ENCODE peak calls at places on chromosomes 16 and 17, in ten cellular contexts. Z is neural progenitor cell, O is fibroblast of lung, N is tibial artery, Q is mucosa of descending colon, A is esophagus squamous epithelium, B is heart right ventricle, C is ascending aorta, R is heart left ventricle, L is adrenal gland. V is an unnamed sample. For H3K36me3 and H3K4me1, the result is how much of the 10 kb centered on the place peaks cover.

GRCh38 chr17:71679832-71680231 is 441.0 kb upstream of the SOX9 start:
- DNase-seq in R (no peak), Z (no peak), A (no peak), Q (no peak), B (no peak), L (no peak), O (no peak), C (no peak), N (no peak), V (no peak)

GRCh38 chr17:79933863-79934652 is 94.8 kb upstream of the CBX4 start:
- DNase-seq in R (no peak), N (no peak), B (no peak), O (peak), Q (peak), A (no peak), Z (no peak), L (peak), C (no peak), V (no peak)

GRCh38 chr17:49523706-49524472 is 28.8 kb downstream of the NGFR start:
- DNase-seq in Z (no peak), L (no peak), A (no peak), N (peak), O (no peak), B (no peak), C (no peak), R (no peak), Q (no peak), V (no peak)

GRCh38 chr17:40253565-40253964 is 34.1 kb upstream of the CDC6 start:
- DNase-seq in Q (no peak), A (no peak), C (no peak), L (no peak), O (no peak), N (no peak), B (no peak), R (no peak), Z (no peak), V (no peak)

GRCh38 chr16:86575754-86576557 is 2.4 kb upstream of the FOXL1 start:
- DNase-seq in Z (peak), L (peak), R (peak), N (peak), B (peak), O (peak), A (no peak), C (peak), Q (peak), V (peak)

GRCh38 chr16:886084-886543 is 84.7 kb downstream of the LMF1 start:
- DNase-seq in Q (no peak), A (no peak), R (no peak), B (no peak), N (no peak), C (no peak), Z (peak), O (no peak), L (no peak), V (no peak)

GRCh38 chr17:63974594-63975192 is 2.0 kb upstream of the SCN4A start:
- DNase-seq in L (no peak), Z (no peak), C (no peak), A (no peak), B (no peak), N (no peak), Q (no peak), O (peak), R (no peak), V (no peak)

GRCh38 chr17:42518046-42518754 is 17.8 kb upstream of the NAGLU start:
- DNase-seq in L (peak), A (no peak), C (peak), R (peak), Z (no peak), N (peak), Q (peak), B (peak), O (peak), V (peak)

GRCh38 chr17:83180996-83181481 is 101.6 kb downstream of the METRNL start:
- DNase-seq in R (no peak), O (no peak), B (no peak), N (no peak), Q (no peak), L (no peak), A (no peak), Z (no peak), C (no peak), V (no peak)

GRCh38 chr17:9905902-9906301 is 831 bp upstream of the RCVRN start:
- DNase-seq in Z (peak), Q (peak), A (no peak), R (no peak), L (no peak), C (no peak), B (peak), O (no peak), N (peak), V (no peak)

GRCh38 chr17:76382803-76383644 is 1.4 kb upstream of the SPHK1 start:
- DNase-seq in A (no peak), R (no peak), N (no peak), C (no peak), B (peak), L (peak), Z (peak), O (peak), Q (peak), V (no peak)

GRCh38 chr16:89038221-89038721 is 55.4 kb upstream of the ACSF3 start:
- DNase-seq in L (no peak), A (no peak), Q (no peak), O (no peak), B (peak), R (no peak), Z (no peak), C (no peak), N (no peak), V (no peak)

GRCh38 chr16:86241681-86242080 is 268.6 kb upstream of the FOXF1 start:
- DNase-seq in N (no peak), C (no peak), B (no peak), L (no peak), A (no peak), R (no peak), Q (peak), Z (no peak), O (no peak), V (no peak)

GRCh38 chr16:82049484-82049883 is 14.4 kb downstream of the HSD17B2 start:
- DNase-seq in L (no peak), C (no peak), Z (no peak), N (no peak), B (no peak), O (no peak), R (no peak), A (no peak), Q (no peak), V (no peak)

GRCh38 chr17:56593073-56593740 is at the start of gene NOG:
- DNase-seq in C (no peak), N (peak), Z (peak), L (peak), R (peak), O (peak), Q (no peak), A (no peak), B (peak), V (no peak)

GRCh38 chr17:57898487-57899311 is 48.9 kb upstream of the MRPS23 start:
- DNase-seq in Q (no peak), C (no peak), B (peak), O (peak), N (peak), L (peak), A (no peak), Z (peak), R (peak), V (no peak)

GRCh38 chr16:84737658-84738057 is 37.9 kb downstream of the USP10 start:
- DNase-seq in N (no peak), B (no peak), A (no peak), Z (no peak), O (no peak), Q (peak), C (no peak), L (no peak), R (no peak), V (no peak)

GRCh38 chr17:32755045-32755805 is 121.7 kb downstream of the MYO1D start:
- DNase-seq in N (no peak), R (no peak), Z (peak), C (no peak), Q (no peak), B (no peak), O (peak), A (no peak), L (no peak), V (no peak)

GRCh38 chr16:7318661-7319060 is 14.0 kb upstream of the RBFOX1 start:
- DNase-seq in B (no peak), A (no peak), Q (no peak), C (no peak), O (no peak), Z (no peak), R (no peak), N (no peak), L (no peak), V (no peak)

GRCh38 chr16:30561212-30561816 is 3.1 kb upstream of the ZNF764 start:
- DNase-seq in R (peak), B (peak), N (no peak), C (no peak), Q (peak), L (no peak), O (no peak), A (no peak), Z (peak), V (no peak)

GRCh38 chr16:2229602-2230250 is 6.3 kb downstream of the E4F1 start:
- DNase-seq in O (no peak), Q (no peak), A (no peak), N (no peak), R (no peak), B (no peak), C (no peak), Z (no peak), L (no peak), V (no peak)
- H3K36me3 ChIP-seq in O (under half), Q (under half), A (under half), N (half or more), R (half or more), B (half or more), C (half or more), Z (under half), L (under half), V (half or more)

GRCh38 chr17:47618416-47618815 is 31.3 kb upstream of the KPNB1 start:
- DNase-seq in A (no peak), N (no peak), C (no peak), L (no peak), B (no peak), O (no peak), Z (peak), R (no peak), Q (no peak), V (no peak)
- TF ChIP-seq CTCF in A (no peak), N (no peak), C (no peak), L (peak), B (no peak), O (peak), Z (peak), R (no peak), Q (no peak), V (no peak)

GRCh38 chr16:2024026-2024425 is 2.7 kb upstream of the NHERF2 start:
- DNase-seq in N (no peak), O (no peak), C (no peak), Z (no peak), L (no peak), Q (no peak), R (no peak), B (peak), A (no peak), V (no peak)

GRCh38 chr16:2025878-2026460 is 733 bp upstream of the NHERF2 start:
- DNase-seq in O (no peak), N (no peak), Q (no peak), C (no peak), Z (no peak), R (no peak), B (no peak), L (no peak), A (no peak), V (no peak)

GRCh38 chr16:2025251-2025650 is 1.5 kb upstream of the NHERF2 start:
- DNase-seq in Z (no peak), R (no peak), A (no peak), C (no peak), L (no peak), O (no peak), B (no peak), N (no peak), Q (no peak), V (no peak)

GRCh38 chr16:2022723-2023097 is 3.1 kb downstream of the NPW start:
- DNase-seq in Z (peak), A (no peak), L (no peak), B (peak), Q (no peak), R (no peak), N (no peak), C (no peak), O (peak), V (no peak)

GRCh38 chr16:2023098-2023925 is 3.4 kb upstream of the NHERF2 start:
- DNase-seq in N (peak), Q (peak), R (peak), C (peak), B (peak), A (peak), O (peak), L (peak), Z (peak), V (peak)
- H3K4me1 ChIP-seq in N (under half), Q (under half), R (half or more), C (under half), B (half or more), A (under half), O (under half), L (under half), Z (under half), V (under half)

DNA sequence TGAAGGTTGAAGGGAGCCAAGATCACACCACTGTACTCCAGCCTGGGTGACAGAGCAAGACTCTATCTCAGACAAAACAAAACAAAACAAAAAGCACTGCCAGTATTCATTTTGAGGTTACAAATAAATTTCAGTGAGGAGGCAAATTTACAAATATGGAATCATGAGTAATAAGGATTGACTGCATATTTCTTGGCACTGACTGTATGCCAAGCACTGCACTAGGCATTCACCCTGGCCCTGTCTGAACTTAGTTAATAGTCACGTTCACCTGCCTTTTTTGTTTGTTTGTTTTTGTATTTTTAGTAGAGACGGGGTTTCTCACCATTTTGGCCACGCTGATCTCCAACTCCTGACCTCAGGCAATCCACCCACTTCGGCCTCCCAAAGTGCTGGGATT is 5.1 kb downstream of the LDAF1 start:
- DNase-seq in O (no peak), R (no peak), Z (no peak), L (peak), Q (no peak), C (no peak), A (no peak), B (no peak), N (no peak), V (no peak)
- H3K36me3 ChIP-seq in O (under half), R (half or more), Z (under half), L (under half), Q (under half), C (under half), A (under half), B (half or more), N (under half), V (under half)

GRCh38 chr16:88005148-88005547 is 53.9 kb downstream of the BANP start:
- DNase-seq in R (no peak), L (no peak), A (no peak), Q (no peak), Z (peak), N (peak), B (no peak), O (no peak), C (no peak), V (no peak)
- TF ChIP-seq CTCF in R (no peak), L (no peak), A (no peak), Q (no peak), Z (peak), N (no peak), B (no peak), O (peak), C (peak), V (no peak)

DNA sequence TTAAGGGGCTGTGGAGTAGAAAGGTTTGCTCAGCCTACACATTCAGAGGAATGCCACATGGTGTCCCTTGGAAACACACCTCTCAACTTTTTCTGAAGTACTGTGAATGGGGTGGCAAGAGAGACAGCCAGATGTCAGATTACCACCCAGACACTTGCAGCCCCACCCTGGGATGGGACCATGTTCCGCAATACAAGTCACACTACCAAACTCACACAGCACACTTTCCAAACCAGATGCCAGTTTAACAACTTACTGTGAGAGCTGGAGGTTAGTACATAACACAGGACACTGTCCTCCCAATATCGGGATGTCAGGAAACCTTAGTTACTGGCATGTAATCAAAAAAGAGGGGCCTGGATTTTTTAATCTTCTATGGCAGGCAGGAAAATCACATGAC is 7.9 kb downstream of the USP7 start:
- DNase-seq in C (no peak), A (no peak), L (no peak), N (no peak), R (no peak), O (no peak), Q (no peak), Z (no peak), B (no peak), V (no peak)
- H3K4me1 ChIP-seq in C (half or more), A (under half), L (under half), N (under half), R (half or more), O (under half), Q (half or more), Z (half or more), B (half or more), V (half or more)

DNA sequence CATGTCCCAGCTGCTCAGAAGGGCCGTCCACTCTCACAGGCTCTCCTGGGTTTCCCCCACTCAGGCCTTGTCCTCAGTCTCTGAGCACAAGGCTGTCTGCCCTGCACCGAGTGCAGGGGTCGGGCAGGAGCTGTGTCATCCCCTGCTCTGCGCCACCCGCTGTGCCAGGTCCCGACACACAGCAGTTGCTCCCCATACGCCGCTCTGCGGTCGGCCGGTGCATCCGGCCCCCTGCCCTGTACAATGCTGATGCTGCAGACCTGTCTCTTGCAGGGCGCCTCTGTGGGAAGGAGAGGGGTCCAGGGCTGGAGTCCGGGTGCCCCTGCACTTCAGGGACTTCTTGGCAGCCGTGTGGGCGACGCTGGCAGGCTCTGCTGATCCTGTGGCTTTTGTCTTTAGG is 6.1 kb downstream of the TSC2 start:
- DNase-seq in A (no peak), L (no peak), B (no peak), C (no peak), N (no peak), Q (no peak), O (no peak), Z (no peak), R (no peak), V (no peak)
- H3K36me3 ChIP-seq in A (under half), L (under half), B (half or more), C (half or more), N (under half), Q (under half), O (under half), Z (under half), R (half or more), V (under half)

GRCh38 chr17:2138318-2138717 is 83.4 kb downstream of the HIC1 start:
- DNase-seq in R (peak), B (no peak), L (peak), A (no peak), O (peak), Z (no peak), N (no peak), Q (peak), C (no peak), V (no peak)
- TF ChIP-seq CTCF in R (no peak), B (no peak), L (no peak), A (no peak), O (no peak), Z (no peak), N (no peak), Q (no peak), C (no peak), V (no peak)

DNA sequence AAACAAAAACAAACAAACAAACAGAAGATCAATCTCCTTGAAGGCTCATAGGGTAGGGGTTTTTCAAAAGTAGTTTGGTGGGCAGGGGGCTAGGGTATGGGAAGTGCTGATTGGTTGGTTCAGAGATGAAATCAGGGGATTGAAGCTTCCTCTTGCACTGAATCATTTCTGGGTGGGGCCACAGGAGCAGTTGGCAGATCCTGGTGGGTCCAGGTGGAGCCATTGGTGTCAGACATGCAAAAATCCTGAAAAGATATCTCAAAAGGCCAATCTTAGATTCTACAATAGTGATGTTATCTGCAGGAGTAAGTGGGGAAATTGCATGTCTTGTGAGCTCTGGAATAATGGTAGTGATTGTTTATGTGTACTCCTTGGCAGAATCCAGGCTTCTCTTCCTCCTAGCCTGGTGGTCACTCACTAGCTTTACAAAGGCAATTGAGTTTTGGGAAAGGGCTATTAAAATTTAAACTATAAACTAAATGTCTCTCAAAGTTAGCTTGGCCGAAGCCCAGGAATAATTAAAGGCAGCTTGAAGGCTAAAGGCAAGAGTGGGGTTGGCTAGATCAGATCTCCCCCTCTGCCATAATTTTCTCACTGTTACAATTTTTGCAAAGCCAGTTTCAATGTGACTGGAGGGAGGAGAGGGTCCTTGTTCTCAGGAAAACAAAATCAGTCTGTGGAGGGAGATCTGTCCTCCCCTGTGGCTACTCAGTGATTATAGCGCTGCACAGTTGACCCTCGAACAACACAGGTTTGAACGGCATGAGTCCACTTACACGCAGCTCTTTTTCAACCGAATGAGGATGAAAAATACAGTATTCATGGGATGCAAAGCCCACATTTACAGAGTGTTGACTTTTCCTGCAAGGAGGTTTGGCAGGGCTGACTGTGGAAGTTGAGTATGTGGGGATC is 45.2 kb downstream of the RNF112 start:
- DNase-seq in R (no peak), O (no peak), B (no peak), L (no peak), A (no peak), N (no peak), C (no peak), Z (no peak), Q (no peak), V (no peak)
- H3K4me1 ChIP-seq in R (under half), O (under half), B (under half), L (under half), A (under half), N (under half), C (under half), Z (half or more), Q (under half), V (under half)